ENCODE peak calls at places on chromosomes 6 and 20, in nine cellular contexts. F is uterus, Y is tibial nerve, D is astrocyte, J is cardiac muscle cell, Z is OCI-LY7, V is body of pancreas, U is neuronal stem cell, K is fibroblast of lung. P is an unnamed sample. For H3K4me1 and H3K36me3, the result is how much of the 10 kb centered on the place peaks cover.

GRCh38 chr20:5770987-5771318 is 20.8 kb downstream of the SHLD1 start:
- DNase-seq in Z (peak), Y (no peak), J (no peak), V (no peak), D (no peak), F (no peak), U (no peak), K (no peak), P (no peak)

GRCh38 chr6:56350857-56351256 is 103.5 kb upstream of the COL21A1 start:
- DNase-seq in Z (no peak), D (no peak), F (no peak), K (no peak), J (no peak), Y (no peak), U (no peak), V (peak), P (no peak)

GRCh38 chr6:11392778-11393507 is 144.6 kb upstream of the TMEM170B start:
- DNase-seq in Y (no peak), F (peak), V (peak), J (no peak), K (no peak), Z (no peak), D (no peak), U (no peak), P (peak)

GRCh38 chr20:1946762-1947534 is 46.9 kb downstream of the PDYN start:
- DNase-seq in U (peak), Z (no peak), D (peak), V (peak), Y (no peak), F (peak), K (peak), J (peak), P (peak)

GRCh38 chr6:106519460-106520394 is 109.6 kb downstream of the RTN4IP1 start:
- DNase-seq in F (peak), Z (peak), J (no peak), K (peak), V (peak), D (peak), Y (no peak), U (no peak), P (peak)

GRCh38 chr6:29933955-29934354 is 8.4 kb upstream of the HLA-A start:
- DNase-seq in Z (no peak), Y (no peak), J (no peak), K (no peak), D (no peak), U (no peak), F (no peak), V (no peak), P (no peak)

GRCh38 chr6:13412639-13413465 is 74.5 kb downstream of the GFOD1 start:
- DNase-seq in J (no peak), V (no peak), U (no peak), F (no peak), Z (no peak), D (no peak), Y (no peak), K (no peak), P (no peak)

GRCh38 chr6:44270526-44271405 is 516 bp downstream of the TMEM151B start:
- DNase-seq in F (no peak), Y (no peak), U (peak), V (no peak), D (no peak), Z (no peak), J (peak), K (no peak), P (no peak)

GRCh38 chr6:14059791-14060436 is 57.7 kb upstream of the CD83 start:
- DNase-seq in V (peak), Y (no peak), D (no peak), Z (no peak), J (no peak), K (peak), F (no peak), U (no peak), P (no peak)

GRCh38 chr20:47907031-47907670 is 121.9 kb upstream of the SULF2 start:
- DNase-seq in F (no peak), J (no peak), D (no peak), U (no peak), Z (no peak), V (no peak), Y (no peak), K (no peak), P (no peak)

GRCh38 chr6:44074383-44075136 is 52.7 kb downstream of the MRPL14 start:
- DNase-seq in Y (peak), K (peak), F (peak), J (peak), V (peak), D (peak), U (peak), Z (peak), P (peak)

DNA sequence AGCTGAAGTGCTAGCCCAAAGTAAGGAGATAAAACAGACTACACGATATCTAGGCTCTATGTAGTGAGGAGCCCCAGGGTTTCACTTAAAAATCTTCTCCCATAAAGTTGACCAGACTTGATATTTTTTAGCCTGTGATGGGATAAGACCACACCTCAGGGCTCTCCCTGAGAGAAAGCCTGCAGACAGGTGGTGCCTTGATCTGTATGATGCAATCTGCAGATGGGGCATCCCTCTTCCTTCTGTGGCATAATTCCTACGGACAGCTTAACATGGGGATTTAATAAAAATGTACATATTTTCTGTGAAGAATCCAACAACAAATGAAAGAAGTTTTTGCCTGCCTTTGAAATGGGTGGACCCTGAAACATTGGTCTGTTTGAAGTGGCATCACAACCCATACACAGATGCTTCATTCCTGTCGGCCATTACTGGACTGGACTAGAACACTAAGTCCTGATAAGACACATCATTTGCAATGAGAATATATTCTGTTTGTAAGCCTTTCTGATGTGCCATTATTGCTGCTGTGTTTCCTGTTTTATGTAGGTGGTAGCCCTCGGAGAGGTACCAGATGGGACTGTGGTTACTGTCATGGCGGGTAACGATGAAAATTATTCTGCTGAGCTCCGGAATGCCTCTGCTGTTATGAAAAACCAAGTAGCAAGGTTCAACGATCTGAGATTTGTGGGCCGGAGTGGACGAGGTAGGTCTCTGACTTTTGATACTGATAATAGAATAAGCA is 53.8 kb upstream of the SUPT3H start:
- DNase-seq in U (no peak), Z (no peak), D (no peak), Y (no peak), F (no peak), K (no peak), V (no peak), J (no peak), P (no peak)
- H3K4me1 ChIP-seq in U (under half), Z (under half), D (under half), Y (under half), F (under half), K (under half), V (under half), J (under half), P (under half)

GRCh38 chr6:53005667-53006250 is 10.7 kb upstream of the GSTA4 start:
- DNase-seq in V (no peak), U (no peak), Z (no peak), D (no peak), J (no peak), Y (no peak), F (no peak), K (no peak), P (no peak)
- H3K36me3 ChIP-seq in V (under half), U (under half), Z (under half), D (under half), J (half or more), Y (under half), F (under half), K (under half), P (half or more)

GRCh38 chr20:32678948-32679347 is 5.2 kb upstream of the C20orf203 start:
- DNase-seq in F (no peak), V (no peak), U (no peak), J (no peak), Y (no peak), Z (no peak), K (peak), D (peak), P (no peak)

GRCh38 chr20:32672315-32672981 is 1.3 kb downstream of the C20orf203 start:
- DNase-seq in Z (peak), D (no peak), J (no peak), K (no peak), Y (no peak), F (no peak), V (no peak), U (no peak), P (no peak)

GRCh38 chr20:32672982-32673727 is 586 bp downstream of the C20orf203 start:
- DNase-seq in K (no peak), D (no peak), Y (no peak), Z (peak), U (no peak), V (no peak), J (no peak), F (no peak), P (peak)

GRCh38 chr20:32674362-32674789 is 635 bp upstream of the C20orf203 start:
- DNase-seq in Z (peak), K (peak), F (no peak), Y (no peak), D (peak), U (no peak), V (peak), J (peak), P (no peak)

GRCh38 chr20:32675223-32675975 is 1.7 kb upstream of the C20orf203 start:
- DNase-seq in Z (no peak), F (no peak), Y (no peak), D (no peak), K (no peak), U (no peak), J (no peak), V (no peak), P (no peak)
- H3K4me1 ChIP-seq in Z (half or more), F (under half), Y (under half), D (under half), K (under half), U (under half), J (under half), V (under half), P (under half)

GRCh38 chr20:21387528-21387927 is 9.8 kb downstream of the NKX2-4 start:
- DNase-seq in Z (no peak), V (no peak), F (no peak), Y (no peak), D (no peak), K (peak), J (no peak), U (no peak), P (no peak)
- H3K36me3 ChIP-seq in Z (half or more), V (under half), F (under half), Y (under half), D (under half), K (under half), J (under half), U (under half), P (half or more)

GRCh38 chr20:31721408-31722332 is 998 bp downstream of the BCL2L1 start:
- DNase-seq in K (no peak), V (no peak), Y (no peak), Z (peak), D (no peak), J (no peak), U (no peak), F (no peak), P (peak)
- H3K4me1 ChIP-seq in K (under half), V (half or more), Y (under half), Z (under half), D (under half), J (under half), U (under half), F (under half), P (under half)

GRCh38 chr20:22003680-22004079 is 298.2 kb downstream of the PAX1 start:
- DNase-seq in Z (no peak), V (no peak), J (no peak), U (no peak), K (no peak), F (no peak), D (no peak), Y (no peak), P (no peak)

GRCh38 chr20:22006306-22006705 is 300.8 kb downstream of the PAX1 start:
- DNase-seq in V (no peak), D (no peak), F (no peak), Y (no peak), J (no peak), K (no peak), Z (no peak), U (no peak), P (no peak)

GRCh38 chr20:22005535-22005934 is 300.1 kb downstream of the PAX1 start:
- DNase-seq in D (no peak), V (no peak), J (no peak), Z (no peak), U (no peak), K (no peak), Y (no peak), F (no peak), P (no peak)

GRCh38 chr20:22001886-22002285 is 296.4 kb downstream of the PAX1 start:
- DNase-seq in U (no peak), Y (no peak), V (no peak), Z (no peak), J (no peak), F (no peak), K (no peak), D (no peak), P (no peak)

DNA sequence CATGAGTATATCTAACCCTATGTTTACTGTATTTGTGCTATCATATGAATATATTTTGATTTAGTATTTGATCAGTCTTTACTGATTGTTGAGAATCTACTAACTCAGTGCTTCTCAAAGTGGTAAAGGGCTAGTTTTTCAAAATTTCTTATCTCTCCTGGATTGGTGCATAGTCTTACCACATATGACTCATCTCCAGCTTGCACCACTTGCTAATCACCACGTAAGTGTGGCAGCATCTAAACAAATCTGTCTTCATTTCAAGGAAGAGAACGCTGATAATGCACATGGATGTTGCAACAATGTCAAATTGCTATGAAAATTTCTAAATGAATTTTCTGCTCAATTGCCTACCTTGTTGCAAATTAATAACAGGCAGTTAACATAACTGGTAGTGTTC is 299.5 kb downstream of the PAX1 start:
- DNase-seq in Y (no peak), K (no peak), Z (no peak), U (no peak), V (no peak), F (no peak), D (no peak), J (no peak), P (no peak)
- H3K36me3 ChIP-seq in Y (under half), K (under half), Z (under half), U (under half), V (under half), F (under half), D (under half), J (under half), P (under half)

GRCh38 chr6:15365273-15365687 is 119.4 kb downstream of the JARID2 start:
- DNase-seq in V (peak), Y (peak), J (peak), F (peak), U (peak), D (peak), Z (no peak), K (peak), P (peak)

GRCh38 chr6:15368873-15369272 is 123.0 kb downstream of the JARID2 start:
- DNase-seq in U (no peak), J (no peak), F (no peak), K (no peak), Z (no peak), V (no peak), Y (no peak), D (no peak), P (no peak)

GRCh38 chr6:15366003-15366535 is 120.2 kb downstream of the JARID2 start:
- DNase-seq in U (no peak), F (no peak), D (no peak), J (no peak), V (no peak), K (no peak), Y (no peak), Z (no peak), P (no peak)

GRCh38 chr6:15368186-15368585 is 122.3 kb downstream of the JARID2 start:
- DNase-seq in U (no peak), V (no peak), K (no peak), J (no peak), Z (no peak), D (no peak), Y (no peak), F (no peak), P (no peak)

DNA sequence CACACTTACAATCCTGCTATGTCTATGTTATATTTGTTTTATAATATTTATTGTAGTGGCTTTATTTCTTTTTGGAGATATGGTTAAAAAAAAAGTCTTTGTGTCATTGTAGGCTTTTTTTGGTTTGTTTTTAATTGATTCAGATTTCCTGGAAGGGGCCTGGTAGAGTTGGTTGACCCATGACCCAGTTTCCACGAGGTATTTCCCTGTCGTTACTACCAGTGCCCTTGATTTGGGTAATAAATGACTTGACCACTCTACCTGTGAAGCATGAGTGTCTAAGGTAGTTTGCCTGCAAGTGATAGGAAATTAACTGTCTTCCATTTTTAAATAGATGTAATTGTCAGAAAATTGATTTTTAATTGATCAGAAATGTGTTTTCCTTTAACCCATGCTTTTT is 121.0 kb downstream of the JARID2 start:
- DNase-seq in Y (no peak), K (no peak), U (no peak), Z (no peak), V (no peak), D (no peak), F (no peak), J (no peak), P (no peak)
- H3K4me1 ChIP-seq in Y (under half), K (under half), U (under half), Z (under half), V (half or more), D (under half), F (under half), J (under half), P (half or more)

GRCh38 chr6:110039364-110039995 is 61.4 kb downstream of the GPR6 start:
- DNase-seq in Z (peak), J (peak), D (peak), F (peak), K (peak), V (peak), U (peak), Y (peak), P (peak)
- H3K36me3 ChIP-seq in Z (under half), J (under half), D (under half), F (under half), K (under half), V (under half), U (under half), Y (under half), P (under half)

GRCh38 chr6:54877713-54878317 is 31.2 kb downstream of the FAM83B start:
- DNase-seq in U (no peak), J (no peak), Z (no peak), D (no peak), K (no peak), Y (no peak), V (no peak), F (no peak), P (no peak)

GRCh38 chr6:54876365-54876764 is 29.8 kb downstream of the FAM83B start:
- DNase-seq in V (no peak), Z (no peak), U (no peak), J (no peak), D (no peak), K (no peak), Y (no peak), F (no peak), P (no peak)

GRCh38 chr6:54876871-54877270 is 30.3 kb downstream of the FAM83B start:
- DNase-seq in U (no peak), D (no peak), Z (no peak), K (no peak), V (no peak), J (no peak), F (no peak), Y (no peak), P (no peak)

GRCh38 chr6:54879188-54879985 is 32.8 kb downstream of the FAM83B start:
- DNase-seq in F (no peak), K (no peak), U (no peak), Z (no peak), V (no peak), D (no peak), Y (no peak), J (no peak), P (no peak)

GRCh38 chr6:54878705-54879104 is 32.1 kb downstream of the FAM83B start:
- DNase-seq in V (no peak), K (no peak), J (no peak), U (no peak), Y (no peak), D (no peak), F (no peak), Z (no peak), P (no peak)
- H3K4me1 ChIP-seq in V (under half), K (under half), J (under half), U (under half), Y (under half), D (under half), F (under half), Z (under half), P (under half)

P was measured in lower lobe of right lung.